ENCODE peak calls at places on chromosomes 13 and 19, in six cellular contexts. V, X, C, P, E and M are unnamed samples.

GRCh38 chr19:53394522-53394973 is 401 bp upstream of the ZNF765 start:
- DNase-seq in V (peak; percentile 60), X (peak; percentile 68), C (peak; percentile 23), P (no peak), E (no peak), M (peak; percentile 11)

GRCh38 chr19:6947745-6948144 is 60.4 kb downstream of the ADGRE1 start:
- DNase-seq in V (no peak), X (no peak), C (no peak), P (no peak), E (peak; percentile 46), M (peak; percentile 28)

GRCh38 chr13:25886438-25887214 is 165.2 kb downstream of the SHISA2 start:
- DNase-seq in V (no peak), X (no peak), C (no peak), P (no peak), E (no peak), M (peak; percentile 20)

GRCh38 chr13:114078501-114079451 is 53.6 kb downstream of the RASA3 start:
- DNase-seq in V (no peak), X (peak; percentile 52), C (peak; percentile 53), P (peak; percentile 52), E (peak; percentile 51), M (peak; percentile 28)

GRCh38 chr19:28184997-28185396 is 1028.0 kb downstream of the UQCRFS1 start:
- DNase-seq in V (no peak), X (no peak), C (no peak), P (no peak), E (no peak), M (no peak)

GRCh38 chr13:33236021-33236420 is 49.5 kb downstream of the STARD13 start:
- DNase-seq in V (no peak), X (no peak), C (no peak), P (no peak), E (no peak), M (no peak)

GRCh38 chr19:16370671-16371391 is 46.2 kb downstream of the KLF2 start:
- DNase-seq in V (no peak), X (no peak), C (no peak), P (no peak), E (no peak), M (no peak)

GRCh38 chr19:7610491-7611240 is 15.0 kb downstream of the CAMSAP3 start:
- DNase-seq in V (no peak), X (no peak), C (no peak), P (no peak), E (no peak), M (no peak)

GRCh38 chr19:40954573-40954972 is 36.5 kb upstream of the CYP2B6 start:
- DNase-seq in V (peak; percentile 6), X (no peak), C (no peak), P (no peak), E (no peak), M (no peak)

GRCh38 chr13:21610687-21611086 is 6.7 kb upstream of the MICU2 start:
- DNase-seq in V (no peak), X (no peak), C (no peak), P (no peak), E (no peak), M (no peak)

GRCh38 chr13:66468656-66469055 is 761.5 kb downstream of the PCDH9 start:
- DNase-seq in V (no peak), X (no peak), C (no peak), P (no peak), E (no peak), M (no peak)

GRCh38 chr19:35352177-35352447 is 4.4 kb downstream of the FFAR1 start:
- DNase-seq in V (no peak), X (peak; percentile 55), C (no peak), P (no peak), E (no peak), M (no peak)

GRCh38 chr13:71842003-71842402 is 25.0 kb downstream of the DACH1 start:
- DNase-seq in V (no peak), X (no peak), C (no peak), P (peak; percentile 38), E (no peak), M (no peak)

GRCh38 chr13:113915012-113915763 is 51.3 kb upstream of the GAS6 start:
- DNase-seq in V (no peak), X (peak; percentile 42), C (no peak), P (no peak), E (no peak), M (no peak)

GRCh38 chr13:29937836-29938235 is 87.4 kb upstream of the UBL3 start:
- DNase-seq in V (no peak), X (no peak), C (no peak), P (no peak), E (no peak), M (no peak)

GRCh38 chr13:75838366-75839017 is 202.4 kb downstream of the LMO7 start:
- DNase-seq in V (no peak), X (no peak), C (no peak), P (no peak), E (no peak), M (no peak)

GRCh38 chr13:28423010-28423409 is 71.9 kb downstream of the FLT1 start:
- DNase-seq in V (no peak), X (no peak), C (peak; percentile 17), P (peak; percentile 27), E (no peak), M (no peak)

GRCh38 chr19:43818500-43818899 is 8.6 kb upstream of the ZNF283 start:
- DNase-seq in V (no peak), X (no peak), C (no peak), P (no peak), E (no peak), M (no peak)

GRCh38 chr13:44238011-44238421 is 135.6 kb upstream of the SERP2 start:
- DNase-seq in V (no peak), X (no peak), C (no peak), P (no peak), E (peak; percentile 75), M (peak; percentile 50)

GRCh38 chr19:38684078-38684861 is 36.8 kb downstream of the ACTN4 start:
- DNase-seq in V (no peak), X (peak; percentile 61), C (peak; percentile 43), P (peak; percentile 75), E (peak; percentile 83), M (peak; percentile 75)

GRCh38 chr13:44365008-44365407 is 8.6 kb upstream of the SERP2 start:
- DNase-seq in V (no peak), X (no peak), C (no peak), P (no peak), E (peak; percentile 55), M (no peak)

GRCh38 chr13:91185294-91185863 is 162.1 kb upstream of the MIR17HG start:
- DNase-seq in V (no peak), X (no peak), C (no peak), P (no peak), E (no peak), M (no peak)

GRCh38 chr13:52084971-52085370 is 43.9 kb downstream of the NEK5 start:
- DNase-seq in V (no peak), X (no peak), C (no peak), P (no peak), E (no peak), M (no peak)

GRCh38 chr19:58227964-58228583 is 640 bp upstream of the ZNF544 start:
- DNase-seq in V (no peak), X (no peak), C (no peak), P (no peak), E (no peak), M (no peak)

GRCh38 chr13:109428146-109428545 is 358.2 kb downstream of the IRS2 start:
- DNase-seq in V (no peak), X (no peak), C (no peak), P (no peak), E (no peak), M (no peak)

GRCh38 chr13:109426690-109426990 is 359.7 kb downstream of the IRS2 start:
- DNase-seq in V (no peak), X (no peak), C (no peak), P (no peak), E (no peak), M (no peak)

GRCh38 chr13:109425821-109426689 is 360.3 kb downstream of the IRS2 start:
- DNase-seq in V (no peak), X (no peak), C (no peak), P (no peak), E (no peak), M (no peak)

GRCh38 chr13:109427148-109427547 is 359.2 kb downstream of the IRS2 start:
- DNase-seq in V (no peak), X (no peak), C (no peak), P (no peak), E (no peak), M (no peak)

DNA sequence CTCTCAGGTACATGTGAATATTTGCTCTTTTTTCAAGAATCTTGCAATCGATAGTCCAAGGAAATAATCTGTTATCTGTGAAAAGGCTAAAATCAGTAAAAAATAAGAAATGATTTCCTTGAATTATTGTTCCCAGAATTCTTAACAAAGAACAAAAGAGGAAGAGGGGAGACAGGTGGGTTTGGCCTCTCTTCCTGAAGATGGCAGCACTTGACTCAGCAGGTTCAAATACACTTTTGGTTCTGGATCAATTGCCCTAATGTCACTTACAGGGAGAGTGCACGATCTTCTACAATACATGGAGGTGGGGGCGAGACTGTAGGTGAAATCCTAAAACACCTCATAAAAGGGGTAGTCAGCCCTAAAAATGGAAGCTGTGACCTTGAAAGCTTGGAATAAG is 358.7 kb downstream of the IRS2 start:
- DNase-seq in V (no peak), X (no peak), C (no peak), P (no peak), E (no peak), M (no peak)
- TF ChIP-seq CTCF in V (no peak), X (no peak), C (no peak), P (no peak), E (no peak), M (no peak)

GRCh38 chr19:4444765-4445741 is 12.5 kb downstream of the UBXN6 start:
- DNase-seq in V (peak; percentile 40), X (no peak), C (no peak), P (no peak), E (no peak), M (no peak)
- TF ChIP-seq CTCF in V (no peak), X (no peak), C (no peak), P (no peak), E (no peak), M (no peak)

DNA sequence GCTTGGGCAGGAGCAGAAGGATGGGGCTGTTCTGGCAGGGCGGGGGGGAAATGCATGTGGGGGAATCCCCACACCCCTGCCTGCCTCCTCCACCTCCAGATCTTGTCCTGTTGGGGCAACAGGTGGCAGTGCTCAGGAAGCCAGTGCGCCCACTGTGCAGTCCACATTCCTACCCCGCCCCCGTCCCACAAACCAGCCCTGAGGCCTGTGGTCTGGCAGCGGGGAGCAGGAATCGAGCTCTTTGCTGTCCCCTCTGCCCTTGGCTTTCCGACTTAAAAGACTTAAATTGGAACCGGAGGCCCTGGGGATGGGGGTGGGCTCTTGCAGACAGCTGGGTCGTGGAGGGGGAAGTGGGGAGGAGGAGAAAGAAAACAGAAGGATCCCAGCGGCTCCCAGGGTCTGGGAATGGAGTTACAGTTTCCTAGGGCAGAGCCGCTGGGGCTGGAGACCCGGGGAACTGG is 4.3 kb downstream of the NANOS3 start:
- DNase-seq in V (peak; percentile 45), X (no peak), C (no peak), P (no peak), E (no peak), M (no peak)
- TF ChIP-seq CTCF in V (no peak), X (no peak), C (no peak), P (no peak), E (no peak), M (no peak)

DNA sequence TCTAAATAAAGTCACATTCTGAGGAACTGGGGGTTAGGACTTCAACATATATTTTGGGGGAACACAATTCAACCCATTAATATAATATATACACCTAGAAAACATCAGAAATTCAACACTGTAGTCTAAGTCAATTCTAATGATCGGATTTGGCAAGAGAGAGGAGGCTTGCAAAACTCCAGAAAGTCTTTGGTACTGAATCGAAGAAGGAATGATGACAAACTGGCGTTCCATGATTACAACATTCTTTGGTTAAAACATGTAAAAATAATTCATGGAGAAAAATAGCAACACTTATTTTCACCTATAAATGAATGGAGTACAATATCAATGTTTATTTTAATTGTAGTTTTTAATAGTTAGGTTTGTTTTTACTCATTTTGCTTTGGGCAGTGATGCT is 62.4 kb downstream of the MBNL2 start:
- DNase-seq in V (no peak), X (no peak), C (no peak), P (no peak), E (no peak), M (no peak)
- TF ChIP-seq CTCF in V (no peak), X (no peak), C (no peak), P (no peak), E (no peak), M (no peak)